ENCODE peak calls at places on chromosomes 1 and 21, in ten cellular contexts. G is erythroblast; B is choroid plexus epithelial cell; U is skeletal muscle cell; Z is AG04450; J is Caco-2; R is NCI-H510A; E is aorta; H is effector memory CD8-positive, alpha-beta T cell; P is colonic mucosa. S is an unnamed sample.

GRCh38 chr1:200311256-200311655 is 98.6 kb downstream of the ZNF281 start:
- DNase-seq in G (no peak), B (peak), U (no peak), Z (no peak), J (no peak), R (no peak), E (no peak), H (no peak), P (no peak), S (no peak)

GRCh38 chr1:19260211-19261138 is 8.9 kb downstream of the MRTO4 start:
- DNase-seq in G (peak), B (peak), U (peak), Z (peak), J (no peak), R (peak), E (no peak), H (no peak), P (peak), S (no peak)

GRCh38 chr1:191851799-191852595 is 306.3 kb upstream of the RGS18 start:
- DNase-seq in G (peak), B (peak), U (peak), Z (peak), J (no peak), R (no peak), E (no peak), H (no peak), P (no peak), S (peak)

GRCh38 chr1:88088481-88088880 is 595.6 kb upstream of the PKN2 start:
- DNase-seq in G (no peak), B (no peak), U (no peak), Z (no peak), J (no peak), R (peak), E (no peak), H (no peak), P (no peak), S (no peak)

GRCh38 chr1:222582099-222582774 is 7.5 kb downstream of the TAF1A start:
- DNase-seq in G (no peak), B (peak), U (no peak), Z (no peak), J (peak), R (no peak), E (no peak), H (no peak), P (no peak), S (no peak)

GRCh38 chr1:52915855-52916220 is 5.7 kb downstream of the ECHDC2 start:
- DNase-seq in G (no peak), B (no peak), U (no peak), Z (no peak), J (no peak), R (no peak), E (no peak), H (no peak), P (no peak), S (no peak)

GRCh38 chr1:3735683-3736070 is 16.6 kb upstream of the CCDC27 start:
- DNase-seq in G (no peak), B (no peak), U (no peak), Z (no peak), J (no peak), R (no peak), E (no peak), H (no peak), P (no peak), S (no peak)

GRCh38 chr21:43597845-43598244 is 61.4 kb downstream of the HSF2BP start:
- DNase-seq in G (no peak), B (no peak), U (no peak), Z (no peak), J (no peak), R (no peak), E (no peak), H (no peak), P (no peak), S (no peak)

GRCh38 chr1:100736324-100736723 is 16.8 kb downstream of the VCAM1 start:
- DNase-seq in G (no peak), B (peak), U (no peak), Z (no peak), J (no peak), R (no peak), E (no peak), H (no peak), P (no peak), S (no peak)

GRCh38 chr1:57874426-57874825 is 450.6 kb upstream of the DAB1 start:
- DNase-seq in G (no peak), B (no peak), U (no peak), Z (no peak), J (peak), R (peak), E (no peak), H (no peak), P (no peak), S (no peak)

GRCh38 chr1:231319080-231319479 is 18.6 kb downstream of the EXOC8 start:
- DNase-seq in G (no peak), B (no peak), U (no peak), Z (no peak), J (no peak), R (no peak), E (no peak), H (no peak), P (no peak), S (no peak)

GRCh38 chr1:119959836-119960235 is 63.5 kb upstream of the ADAM30 start:
- DNase-seq in G (no peak), B (peak), U (no peak), Z (no peak), J (no peak), R (no peak), E (no peak), H (no peak), P (no peak), S (no peak)

GRCh38 chr1:204445860-204446412 is 34.3 kb upstream of the PPP1R15B start:
- DNase-seq in G (peak), B (peak), U (no peak), Z (no peak), J (peak), R (peak), E (no peak), H (peak), P (peak), S (peak)

GRCh38 chr1:35646043-35646442 is 4.7 kb upstream of the PSMB2 start:
- DNase-seq in G (no peak), B (peak), U (no peak), Z (no peak), J (peak), R (peak), E (no peak), H (no peak), P (no peak), S (peak)

GRCh38 chr1:204477036-204477740 is 17.4 kb downstream of the PIK3C2B start:
- DNase-seq in G (no peak), B (peak), U (no peak), Z (no peak), J (no peak), R (no peak), E (no peak), H (no peak), P (no peak), S (no peak)